ENCODE peak calls at places on chromosome 4, in eight cellular contexts. L, K, R, U, G, W, O and J are unnamed samples.

GRCh38 chr4:138367942-138368341 is 125.8 kb upstream of the SLC7A11 start:
- DNase-seq in L (no peak), K (no peak), R (peak; percentile 3), U (no peak), G (no peak), W (no peak), O (no peak), J (no peak)

GRCh38 chr4:148173397-148174017 is 268.7 kb downstream of the NR3C2 start:
- DNase-seq in L (no peak), K (no peak), R (no peak), U (peak; percentile 70), G (no peak), W (no peak), O (peak; percentile 5), J (no peak)

GRCh38 chr4:89270792-89271191 is 36.8 kb downstream of the GPRIN3 start:
- DNase-seq in L (no peak), K (no peak), R (no peak), U (no peak), G (no peak), W (no peak), O (no peak), J (no peak)

GRCh38 chr4:2935762-2936743 is 27.2 kb downstream of the NOP14 start:
- DNase-seq in L (peak; percentile 18), K (no peak), R (no peak), U (peak; percentile 50), G (no peak), W (no peak), O (no peak), J (peak; percentile 99)

GRCh38 chr4:161604516-161605300 is 559.1 kb downstream of the FSTL5 start:
- DNase-seq in L (no peak), K (no peak), R (no peak), U (no peak), G (no peak), W (no peak), O (no peak), J (no peak)

GRCh38 chr4:6987566-6987920 is 55.6 kb upstream of the TADA2B start:
- DNase-seq in L (no peak), K (peak; percentile 28), R (peak; percentile 50), U (no peak), G (no peak), W (no peak), O (peak; percentile 39), J (peak; percentile 16)

GRCh38 chr4:5526070-5526831 is 182.1 kb downstream of the EVC2 start:
- DNase-seq in L (no peak), K (no peak), R (no peak), U (no peak), G (no peak), W (no peak), O (no peak), J (no peak)

GRCh38 chr4:27088491-27088890 is 227.8 kb downstream of the STIM2 start:
- DNase-seq in L (no peak), K (no peak), R (peak; percentile 2), U (no peak), G (no peak), W (no peak), O (no peak), J (no peak)

GRCh38 chr4:82780398-82781231 is 18.0 kb downstream of the SCD5 start:
- DNase-seq in L (peak; percentile 86), K (no peak), R (peak; percentile 97), U (peak; percentile 76), G (no peak), W (no peak), O (peak; percentile 84), J (peak; percentile 55)

GRCh38 chr4:38820329-38821061 is 15.9 kb upstream of the TLR1 start:
- DNase-seq in L (no peak), K (no peak), R (no peak), U (no peak), G (no peak), W (no peak), O (no peak), J (no peak)

GRCh38 chr4:71677568-71677967 is 106.3 kb downstream of the GC start:
- DNase-seq in L (no peak), K (no peak), R (no peak), U (no peak), G (no peak), W (no peak), O (no peak), J (no peak)

GRCh38 chr4:125517831-125518230 is 203.1 kb downstream of the FAT4 start:
- DNase-seq in L (no peak), K (no peak), R (no peak), U (no peak), G (no peak), W (no peak), O (peak; percentile 51), J (no peak)

GRCh38 chr4:85548116-85548515 is 73.2 kb downstream of the ARHGAP24 start:
- DNase-seq in L (no peak), K (no peak), R (peak; percentile 17), U (no peak), G (no peak), W (no peak), O (no peak), J (no peak)